ENCODE peak calls at places on chromosomes 4 and X, in nine cellular contexts. One of them, this sample, is unnamed.

GRCh38 chr4:7431696-7432530 is 2.8 kb downstream of the PSAPL1 start:
- DNase-seq in GM03348: no peak
- DNase-seq in Right ventricle myocardium superior: peak; percentile 17
- DNase-seq in lung microvascular endothelial cell: no peak
- DNase-seq in amygdala: no peak
- DNase-seq in GM20000: no peak
- DNase-seq in kidney tubule cell: no peak
- DNase-seq in HFFc6: no peak
- DNase-seq in sigmoid colon: peak; percentile 52
- DNase-seq in this sample: no peak

GRCh38 chr4:155667538-155668511 is 1.2 kb downstream of the GUCY1A1 start:
- DNase-seq in GM03348: peak; percentile 57
- DNase-seq in Right ventricle myocardium superior: peak; percentile 69
- DNase-seq in lung microvascular endothelial cell: peak; percentile 6
- DNase-seq in amygdala: peak; percentile 3
- DNase-seq in GM20000: peak; percentile 71
- DNase-seq in kidney tubule cell: peak; percentile 62
- DNase-seq in HFFc6: no peak
- DNase-seq in sigmoid colon: peak; percentile 88
- DNase-seq in this sample: peak; percentile 24

GRCh38 chr4:107896158-107896645 is 35.1 kb upstream of the CYP2U1 start:
- DNase-seq in GM03348: peak; percentile 80
- DNase-seq in Right ventricle myocardium superior: no peak
- DNase-seq in lung microvascular endothelial cell: peak; percentile 96
- DNase-seq in amygdala: no peak
- DNase-seq in GM20000: no peak
- DNase-seq in kidney tubule cell: peak; percentile 99
- DNase-seq in HFFc6: peak; percentile 97
- DNase-seq in sigmoid colon: no peak
- DNase-seq in this sample: no peak

GRCh38 chrX:103554687-103555417 is 30.5 kb upstream of the TCEAL4 start:
- DNase-seq in GM03348: no peak
- DNase-seq in Right ventricle myocardium superior: peak; percentile 40
- DNase-seq in lung microvascular endothelial cell: peak; percentile 14
- DNase-seq in amygdala: peak; percentile 5
- DNase-seq in GM20000: peak; percentile 55
- DNase-seq in kidney tubule cell: peak; percentile 69
- DNase-seq in HFFc6: no peak
- DNase-seq in sigmoid colon: peak; percentile 66
- DNase-seq in this sample: no peak

GRCh38 chr4:40307627-40308497 is 27.3 kb upstream of the CHRNA9 start:
- DNase-seq in GM03348: no peak
- DNase-seq in Right ventricle myocardium superior: no peak
- DNase-seq in lung microvascular endothelial cell: no peak
- DNase-seq in amygdala: no peak
- DNase-seq in GM20000: peak; percentile 31
- DNase-seq in kidney tubule cell: no peak
- DNase-seq in HFFc6: no peak
- DNase-seq in sigmoid colon: peak; percentile 52
- DNase-seq in this sample: no peak

GRCh38 chr4:83964996-83965541 is 429.2 kb downstream of the GPAT3 start:
- DNase-seq in GM03348: peak; percentile 21
- DNase-seq in Right ventricle myocardium superior: no peak
- DNase-seq in lung microvascular endothelial cell: no peak
- DNase-seq in amygdala: no peak
- DNase-seq in GM20000: no peak
- DNase-seq in kidney tubule cell: peak; percentile 42
- DNase-seq in HFFc6: peak; percentile 35
- DNase-seq in sigmoid colon: no peak
- DNase-seq in this sample: no peak

GRCh38 chr4:530017-530781 is 31.2 kb downstream of the PIGG start:
- DNase-seq in GM03348: no peak
- DNase-seq in Right ventricle myocardium superior: no peak
- DNase-seq in lung microvascular endothelial cell: no peak
- DNase-seq in amygdala: no peak
- DNase-seq in GM20000: no peak
- DNase-seq in kidney tubule cell: no peak
- DNase-seq in HFFc6: no peak
- DNase-seq in sigmoid colon: no peak
- DNase-seq in this sample: no peak

GRCh38 chr4:175871774-175872405 is 59.8 kb upstream of the GPM6A start:
- DNase-seq in GM03348: no peak
- DNase-seq in Right ventricle myocardium superior: no peak
- DNase-seq in lung microvascular endothelial cell: no peak
- DNase-seq in amygdala: no peak
- DNase-seq in GM20000: no peak
- DNase-seq in kidney tubule cell: no peak
- DNase-seq in HFFc6: no peak
- DNase-seq in sigmoid colon: no peak
- DNase-seq in this sample: no peak

GRCh38 chr4:137390707-137391106 is 141.6 kb downstream of the PCDH18 start:
- DNase-seq in GM03348: peak; percentile 49
- DNase-seq in Right ventricle myocardium superior: no peak
- DNase-seq in lung microvascular endothelial cell: no peak
- DNase-seq in amygdala: no peak
- DNase-seq in GM20000: no peak
- DNase-seq in kidney tubule cell: no peak
- DNase-seq in HFFc6: no peak
- DNase-seq in sigmoid colon: no peak
- DNase-seq in this sample: no peak

GRCh38 chr4:121799208-121799823 is 1.8 kb upstream of the EXOSC9 start:
- DNase-seq in GM03348: no peak
- DNase-seq in Right ventricle myocardium superior: no peak
- DNase-seq in lung microvascular endothelial cell: no peak
- DNase-seq in amygdala: no peak
- DNase-seq in GM20000: no peak
- DNase-seq in kidney tubule cell: no peak
- DNase-seq in HFFc6: no peak
- DNase-seq in sigmoid colon: no peak
- DNase-seq in this sample: no peak

GRCh38 chr4:53050361-53050774 is 188.3 kb downstream of the RASL11B start:
- DNase-seq in GM03348: no peak
- DNase-seq in Right ventricle myocardium superior: no peak
- DNase-seq in lung microvascular endothelial cell: peak; percentile 11
- DNase-seq in amygdala: no peak
- DNase-seq in GM20000: no peak
- DNase-seq in kidney tubule cell: no peak
- DNase-seq in HFFc6: no peak
- DNase-seq in sigmoid colon: no peak
- DNase-seq in this sample: no peak

GRCh38 chr4:183326853-183327252 is 4.6 kb upstream of the CLDN24 start:
- DNase-seq in GM03348: no peak
- DNase-seq in Right ventricle myocardium superior: no peak
- DNase-seq in lung microvascular endothelial cell: no peak
- DNase-seq in amygdala: no peak
- DNase-seq in GM20000: no peak
- DNase-seq in kidney tubule cell: peak; percentile 52
- DNase-seq in HFFc6: peak; percentile 26
- DNase-seq in sigmoid colon: no peak
- DNase-seq in this sample: no peak

GRCh38 chr4:7328162-7328912 is 106.4 kb downstream of the PSAPL1 start:
- DNase-seq in GM03348: no peak
- DNase-seq in Right ventricle myocardium superior: peak; percentile 21
- DNase-seq in lung microvascular endothelial cell: no peak
- DNase-seq in amygdala: no peak
- DNase-seq in GM20000: no peak
- DNase-seq in kidney tubule cell: no peak
- DNase-seq in HFFc6: no peak
- DNase-seq in sigmoid colon: no peak
- DNase-seq in this sample: no peak

GRCh38 chr4:8217871-8218270 is 18.8 kb downstream of the SH3TC1 start:
- DNase-seq in GM03348: no peak
- DNase-seq in Right ventricle myocardium superior: no peak
- DNase-seq in lung microvascular endothelial cell: no peak
- DNase-seq in amygdala: no peak
- DNase-seq in GM20000: no peak
- DNase-seq in kidney tubule cell: no peak
- DNase-seq in HFFc6: no peak
- DNase-seq in sigmoid colon: no peak
- DNase-seq in this sample: no peak

GRCh38 chr4:28373601-28374000 is 1513.0 kb downstream of the STIM2 start:
- DNase-seq in GM03348: no peak
- DNase-seq in Right ventricle myocardium superior: no peak
- DNase-seq in lung microvascular endothelial cell: no peak
- DNase-seq in amygdala: no peak
- DNase-seq in GM20000: no peak
- DNase-seq in kidney tubule cell: peak; percentile 14
- DNase-seq in HFFc6: peak; percentile 53
- DNase-seq in sigmoid colon: no peak
- DNase-seq in this sample: no peak

GRCh38 chrX:69603566-69604194 is 12.2 kb upstream of the EDA start:
- DNase-seq in GM03348: no peak
- DNase-seq in Right ventricle myocardium superior: no peak
- DNase-seq in lung microvascular endothelial cell: no peak
- DNase-seq in amygdala: no peak
- DNase-seq in GM20000: no peak
- DNase-seq in kidney tubule cell: no peak
- DNase-seq in HFFc6: no peak
- DNase-seq in sigmoid colon: no peak
- DNase-seq in this sample: no peak

GRCh38 chr4:780730-781492 is 45.0 kb downstream of the CPLX1 start:
- DNase-seq in GM03348: no peak
- DNase-seq in Right ventricle myocardium superior: peak; percentile 50
- DNase-seq in lung microvascular endothelial cell: peak; percentile 33
- DNase-seq in amygdala: no peak
- DNase-seq in GM20000: no peak
- DNase-seq in kidney tubule cell: no peak
- DNase-seq in HFFc6: no peak
- DNase-seq in sigmoid colon: no peak
- DNase-seq in this sample: no peak

GRCh38 chr4:112284662-112285411 is 867 bp downstream of the TIFA start:
- DNase-seq in GM03348: peak; percentile 43
- DNase-seq in Right ventricle myocardium superior: peak; percentile 44
- DNase-seq in lung microvascular endothelial cell: peak; percentile 50
- DNase-seq in amygdala: no peak
- DNase-seq in GM20000: peak; percentile 26
- DNase-seq in kidney tubule cell: peak; percentile 57
- DNase-seq in HFFc6: no peak
- DNase-seq in sigmoid colon: no peak
- DNase-seq in this sample: no peak

GRCh38 chr4:114286275-114286674 is 306.8 kb upstream of the ARSJ start:
- DNase-seq in GM03348: no peak
- DNase-seq in Right ventricle myocardium superior: no peak
- DNase-seq in lung microvascular endothelial cell: no peak
- DNase-seq in amygdala: no peak
- DNase-seq in GM20000: no peak
- DNase-seq in kidney tubule cell: no peak
- DNase-seq in HFFc6: peak; percentile 38
- DNase-seq in sigmoid colon: no peak
- DNase-seq in this sample: no peak

GRCh38 chrX:44872319-44872816 is 620 bp upstream of the KDM6A start:
- DNase-seq in GM03348: peak; percentile 48
- DNase-seq in Right ventricle myocardium superior: no peak
- DNase-seq in lung microvascular endothelial cell: no peak
- DNase-seq in amygdala: peak; percentile 23
- DNase-seq in GM20000: peak; percentile 29
- DNase-seq in kidney tubule cell: peak; percentile 43
- DNase-seq in HFFc6: no peak
- DNase-seq in sigmoid colon: peak; percentile 77
- DNase-seq in this sample: no peak